ENCODE peak calls at places on chromosome 13, in eight cellular contexts. D, M, N, L, W, H, K and R are unnamed samples.

GRCh38 chr13:77345150-77345780 is 18.4 kb upstream of the MYCBP2 start:
- DNase-seq in D (no peak), M (no peak), N (no peak), L (no peak), W (peak; percentile 44), H (peak; percentile 78), K (no peak), R (no peak)

GRCh38 chr13:51746802-51747201 is 57.2 kb downstream of the DHRS12 start:
- DNase-seq in D (no peak), M (no peak), N (no peak), L (no peak), W (no peak), H (no peak), K (no peak), R (no peak)

GRCh38 chr13:30463820-30464495 is 1.8 kb downstream of the HMGB1 start:
- DNase-seq in D (peak; percentile 68), M (peak; percentile 12), N (peak; percentile 58), L (no peak), W (peak; percentile 94), H (peak; percentile 94), K (peak; percentile 68), R (peak; percentile 70)

GRCh38 chr13:106432636-106433035 is 102.8 kb downstream of the EFNB2 start:
- DNase-seq in D (peak; percentile 55), M (no peak), N (no peak), L (no peak), W (no peak), H (no peak), K (no peak), R (no peak)

GRCh38 chr13:113970810-113971470 is 2.9 kb downstream of the C13orf46 start:
- DNase-seq in D (peak; percentile 43), M (no peak), N (no peak), L (no peak), W (no peak), H (no peak), K (no peak), R (no peak)

GRCh38 chr13:33147832-33148231 is 131.6 kb downstream of the KL start:
- DNase-seq in D (no peak), M (no peak), N (no peak), L (no peak), W (no peak), H (no peak), K (no peak), R (no peak)

GRCh38 chr13:21006141-21007005 is 55.0 kb downstream of the LATS2 start:
- DNase-seq in D (no peak), M (no peak), N (no peak), L (no peak), W (no peak), H (no peak), K (no peak), R (no peak)

GRCh38 chr13:41937388-41937787 is 23.5 kb downstream of the VWA8 start:
- DNase-seq in D (no peak), M (no peak), N (no peak), L (no peak), W (no peak), H (no peak), K (no peak), R (no peak)

GRCh38 chr13:65508338-65508737 is 1721.8 kb downstream of the PCDH9 start:
- DNase-seq in D (no peak), M (no peak), N (no peak), L (no peak), W (no peak), H (no peak), K (no peak), R (no peak)

GRCh38 chr13:111034811-111035210 is 80.3 kb upstream of the ARHGEF7 start:
- DNase-seq in D (peak; percentile 53), M (no peak), N (no peak), L (no peak), W (no peak), H (no peak), K (no peak), R (no peak)

GRCh38 chr13:60379837-60380236 is 17.2 kb upstream of the TDRD3 start:
- DNase-seq in D (no peak), M (no peak), N (no peak), L (peak; percentile 36), W (no peak), H (no peak), K (no peak), R (no peak)

GRCh38 chr13:61086052-61086451 is 329.6 kb downstream of the PCDH20 start:
- DNase-seq in D (no peak), M (no peak), N (no peak), L (no peak), W (no peak), H (no peak), K (no peak), R (no peak)

GRCh38 chr13:96984061-96984508 is 10.2 kb downstream of the OXGR1 start:
- DNase-seq in D (no peak), M (no peak), N (no peak), L (peak; percentile 69), W (peak; percentile 6), H (peak; percentile 69), K (no peak), R (no peak)

GRCh38 chr13:113445791-113446487 is 7.3 kb downstream of the ADPRHL1 start:
- DNase-seq in D (no peak), M (no peak), N (no peak), L (no peak), W (no peak), H (peak; percentile 82), K (no peak), R (no peak)

GRCh38 chr13:26482451-26483197 is 74.9 kb upstream of the WASF3 start:
- DNase-seq in D (peak; percentile 69), M (no peak), N (peak; percentile 61), L (peak; percentile 89), W (peak; percentile 82), H (peak; percentile 81), K (peak; percentile 37), R (peak; percentile 77)

GRCh38 chr13:23377603-23378002 is 55.9 kb downstream of the SACS start:
- DNase-seq in D (no peak), M (no peak), N (no peak), L (no peak), W (no peak), H (no peak), K (no peak), R (no peak)

GRCh38 chr13:26872444-26873173 is 112.0 kb upstream of the GPR12 start:
- DNase-seq in D (peak; percentile 29), M (no peak), N (peak; percentile 46), L (peak; percentile 91), W (peak; percentile 43), H (peak; percentile 68), K (peak; percentile 16), R (peak; percentile 74)

GRCh38 chr13:72864142-72865035 is 82.5 kb downstream of the PIBF1 start:
- DNase-seq in D (peak; percentile 54), M (no peak), N (no peak), L (no peak), W (peak; percentile 51), H (peak; percentile 73), K (no peak), R (no peak)

GRCh38 chr13:26601669-26602068 is 44.2 kb downstream of the WASF3 start:
- DNase-seq in D (peak; percentile 73), M (no peak), N (no peak), L (no peak), W (peak; percentile 83), H (peak; percentile 50), K (no peak), R (no peak)

GRCh38 chr13:52852444-52852843 is 4.0 kb upstream of the PCDH8 start:
- DNase-seq in D (no peak), M (no peak), N (no peak), L (no peak), W (no peak), H (no peak), K (no peak), R (no peak)

GRCh38 chr13:23081246-23081645 is 99.5 kb upstream of the SGCG start:
- DNase-seq in D (peak; percentile 29), M (no peak), N (no peak), L (no peak), W (no peak), H (no peak), K (no peak), R (no peak)

GRCh38 chr13:25927966-25928365 is 123.8 kb downstream of the SHISA2 start:
- DNase-seq in D (no peak), M (no peak), N (no peak), L (no peak), W (no peak), H (no peak), K (no peak), R (no peak)

GRCh38 chr13:97282705-97283104 is 60.6 kb downstream of the MBNL2 start:
- DNase-seq in D (no peak), M (no peak), N (no peak), L (no peak), W (no peak), H (no peak), K (no peak), R (no peak)

GRCh38 chr13:28532226-28533048 is 37.5 kb upstream of the FLT1 start:
- DNase-seq in D (no peak), M (no peak), N (no peak), L (peak; percentile 72), W (peak; percentile 18), H (no peak), K (no peak), R (no peak)